ENCODE peak calls at places on chromosome 10, in eight cellular contexts. T is right lobe of liver, P is neural progenitor cell, K is colonic mucosa, R is AG04450, F is retinal pigment epithelial cell, S is cardiac muscle cell, I is choroid plexus epithelial cell. O is an unnamed sample.

GRCh38 chr10:43203491-43204393 is 63.1 kb downstream of the RASGEF1A start:
- DNase-seq in I (no peak), R (no peak), K (peak), P (peak), S (peak), T (peak), F (no peak), O (no peak)

GRCh38 chr10:35635576-35635975 is 6.5 kb downstream of the FZD8 start:
- DNase-seq in I (peak), T (no peak), R (peak), K (peak), S (peak), P (peak), F (no peak), O (peak)

GRCh38 chr10:24820616-24821015 is 96.9 kb upstream of the ARHGAP21 start:
- DNase-seq in P (no peak), K (no peak), T (no peak), I (no peak), R (no peak), S (no peak), F (peak), O (no peak)

GRCh38 chr10:105971460-105971859 is 1193.0 kb downstream of the SORCS1 start:
- DNase-seq in K (no peak), T (no peak), F (no peak), S (no peak), P (no peak), I (no peak), R (no peak), O (no peak)

GRCh38 chr10:52463831-52464230 is 149.8 kb downstream of the DKK1 start:
- DNase-seq in P (peak), K (no peak), I (no peak), T (no peak), F (no peak), R (no peak), S (no peak), O (no peak)

GRCh38 chr10:47040681-47041080 is 129.5 kb downstream of the PTPN20 start:
- DNase-seq in K (no peak), R (no peak), F (no peak), I (no peak), S (no peak), T (no peak), P (no peak), O (no peak)

GRCh38 chr10:62081322-62081945 is 179.9 kb downstream of the ARID5B start:
- DNase-seq in F (no peak), S (no peak), I (peak), P (no peak), R (no peak), K (peak), T (no peak), O (peak)

GRCh38 chr10:123889821-123890220 is 1.8 kb downstream of the CPXM2 start:
- DNase-seq in P (no peak), F (no peak), K (no peak), R (no peak), T (no peak), S (no peak), I (no peak), O (no peak)

GRCh38 chr10:118953999-118954398 is 75.5 kb upstream of the NANOS1 start:
- DNase-seq in F (no peak), P (no peak), S (no peak), I (no peak), T (no peak), K (no peak), R (no peak), O (peak)

GRCh38 chr10:132386419-132386831 is 10.6 kb upstream of the PWWP2B start:
- DNase-seq in I (no peak), T (no peak), R (no peak), K (no peak), S (no peak), P (no peak), F (no peak), O (no peak)

GRCh38 chr10:20313665-20314064 is 497.4 kb downstream of the PLXDC2 start:
- DNase-seq in T (no peak), P (no peak), S (no peak), F (no peak), R (no peak), K (no peak), I (no peak), O (no peak)

GRCh38 chr10:121678631-121679174 is 80.5 kb upstream of the FGFR2 start:
- DNase-seq in F (no peak), K (no peak), I (no peak), R (no peak), S (no peak), P (no peak), T (no peak), O (no peak)

GRCh38 chr10:78420946-78421732 is 387.5 kb downstream of the RPS24 start:
- DNase-seq in P (no peak), K (no peak), I (no peak), R (no peak), F (no peak), S (no peak), T (no peak), O (no peak)

GRCh38 chr10:125982256-125982948 is 86.0 kb downstream of the FANK1 start:
- DNase-seq in F (no peak), I (peak), P (peak), S (peak), K (peak), T (no peak), R (peak), O (peak)

GRCh38 chr10:12077580-12078180 is 8.9 kb downstream of the DHTKD1 start:
- DNase-seq in K (no peak), T (no peak), I (no peak), R (no peak), S (no peak), F (no peak), P (no peak), O (no peak)

GRCh38 chr10:130052193-130052592 is 58.4 kb downstream of the C10orf143 start:
- DNase-seq in T (no peak), R (no peak), S (no peak), P (no peak), K (no peak), I (no peak), F (no peak), O (no peak)

GRCh38 chr10:88986549-88987242 is 3.9 kb upstream of the FAS start:
- DNase-seq in S (peak), T (no peak), R (no peak), P (peak), F (no peak), I (peak), K (no peak), O (peak)

GRCh38 chr10:97498841-97499560 is at the start of gene UBTD1:
- DNase-seq in F (no peak), S (peak), R (no peak), T (peak), K (peak), P (peak), I (peak), O (peak)

GRCh38 chr10:77770081-77770867 is 132.7 kb upstream of the KCNMA1 start:
- DNase-seq in T (no peak), S (no peak), P (no peak), K (no peak), I (no peak), F (no peak), R (no peak), O (no peak)

GRCh38 chr10:79905322-79906314 is 43.3 kb downstream of the SFTPD start:
- DNase-seq in I (peak), R (no peak), S (peak), K (no peak), T (no peak), P (no peak), F (no peak), O (peak)

GRCh38 chr10:85603167-85603940 is 763.2 kb downstream of the GRID1 start:
- DNase-seq in T (no peak), F (no peak), K (peak), R (no peak), S (no peak), I (no peak), P (no peak), O (no peak)

GRCh38 chr10:64206409-64206808 is 685.2 kb downstream of the REEP3 start:
- DNase-seq in T (no peak), R (no peak), F (no peak), I (no peak), S (no peak), K (no peak), P (no peak), O (no peak)

GRCh38 chr10:133126431-133127290 is 33.4 kb upstream of the KNDC1 start:
- DNase-seq in I (no peak), K (no peak), T (peak), S (no peak), R (no peak), P (no peak), F (no peak), O (no peak)

GRCh38 chr10:132303361-132304115 is 4.2 kb downstream of the STK32C start:
- DNase-seq in I (no peak), K (no peak), S (no peak), P (no peak), R (no peak), F (no peak), T (no peak), O (no peak)

GRCh38 chr10:34449836-34450235 is 365.3 kb downstream of the PARD3 start:
- DNase-seq in R (no peak), T (no peak), F (no peak), I (peak), P (no peak), K (no peak), S (no peak), O (peak)

DNA sequence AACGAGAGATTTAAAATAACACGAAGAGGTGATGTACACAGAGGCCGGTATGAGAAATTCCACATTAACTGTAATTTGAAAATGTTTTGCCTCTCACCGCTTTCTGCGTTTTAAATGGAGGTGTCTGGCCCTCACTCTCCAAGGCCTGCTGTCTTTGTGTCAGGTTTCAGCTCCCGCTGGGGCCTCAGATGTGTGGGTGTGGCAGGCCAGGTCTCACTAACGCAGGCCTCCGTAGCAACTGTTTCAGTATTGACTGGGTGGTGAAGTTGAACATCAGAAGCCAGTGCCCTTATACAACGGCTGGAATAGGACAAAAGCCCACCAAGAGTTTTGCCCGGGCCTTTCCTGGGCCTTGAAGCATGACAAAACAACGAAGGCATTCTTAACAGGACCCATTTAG is 303.1 kb downstream of the ADARB2 start:
- DNase-seq in R (no peak), S (no peak), T (no peak), F (no peak), K (no peak), I (no peak), P (peak), O (no peak)
- H3K4me3 ChIP-seq in R (no peak), S (no peak), T (no peak), F (no peak), K (no peak), I (no peak), P (no peak), O (no peak)

DNA sequence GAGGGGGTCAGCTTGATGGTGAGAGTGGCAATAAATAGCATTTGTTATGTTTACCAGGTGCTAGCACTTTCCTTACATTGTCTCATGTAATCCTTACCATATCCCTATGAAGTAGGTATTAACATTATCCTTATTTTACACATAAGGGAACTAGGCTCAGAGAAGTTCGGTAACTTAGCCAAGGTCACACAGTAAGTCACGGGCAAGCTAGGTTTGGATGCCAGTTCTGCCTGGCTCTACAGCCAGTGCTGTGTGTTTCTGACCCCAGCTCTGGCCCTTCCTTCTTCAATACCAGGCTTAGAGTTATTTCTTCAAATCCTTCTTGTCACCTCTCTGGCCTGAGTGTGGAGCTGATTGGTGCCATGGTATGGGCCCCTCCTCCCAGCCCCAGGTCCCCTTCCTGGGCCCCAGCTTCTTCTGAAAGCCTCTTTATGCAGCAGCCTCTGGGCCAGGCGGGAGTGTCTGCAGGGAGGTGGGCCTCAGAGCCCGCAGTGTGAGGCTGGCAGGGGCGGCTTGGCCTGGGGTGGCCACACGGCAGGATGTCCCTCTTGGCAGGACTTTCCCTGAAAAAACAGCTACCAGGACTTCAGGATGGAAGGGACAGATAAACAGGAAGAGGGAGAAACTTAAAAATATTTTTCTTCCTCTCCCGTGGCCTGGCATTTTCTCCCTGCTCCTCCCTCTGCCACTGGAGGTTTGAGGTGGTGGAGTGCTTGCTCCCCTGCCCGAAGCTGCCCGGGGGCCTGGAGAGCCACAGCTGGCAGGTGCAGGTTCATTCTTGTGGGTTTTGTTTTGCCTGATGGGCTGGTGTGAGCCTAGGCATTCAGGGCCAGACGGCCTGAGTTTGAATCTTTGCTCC is 20.6 kb downstream of the PALD1 start:
- DNase-seq in F (no peak), K (no peak), T (no peak), R (no peak), I (no peak), S (no peak), P (peak), O (peak)
- H3K4me3 ChIP-seq in F (no peak), K (no peak), T (no peak), R (no peak), I (no peak), S (no peak), P (no peak), O (no peak)

GRCh38 chr10:127195041-127195506 is 1.3 kb downstream of the INSYN2A start:
- DNase-seq in T (no peak), I (no peak), K (no peak), R (no peak), S (peak), F (no peak), P (peak), O (peak)
- H3K4me3 ChIP-seq in T (no peak), I (peak), K (no peak), R (peak), S (peak), F (peak), P (peak), O (peak)

DNA sequence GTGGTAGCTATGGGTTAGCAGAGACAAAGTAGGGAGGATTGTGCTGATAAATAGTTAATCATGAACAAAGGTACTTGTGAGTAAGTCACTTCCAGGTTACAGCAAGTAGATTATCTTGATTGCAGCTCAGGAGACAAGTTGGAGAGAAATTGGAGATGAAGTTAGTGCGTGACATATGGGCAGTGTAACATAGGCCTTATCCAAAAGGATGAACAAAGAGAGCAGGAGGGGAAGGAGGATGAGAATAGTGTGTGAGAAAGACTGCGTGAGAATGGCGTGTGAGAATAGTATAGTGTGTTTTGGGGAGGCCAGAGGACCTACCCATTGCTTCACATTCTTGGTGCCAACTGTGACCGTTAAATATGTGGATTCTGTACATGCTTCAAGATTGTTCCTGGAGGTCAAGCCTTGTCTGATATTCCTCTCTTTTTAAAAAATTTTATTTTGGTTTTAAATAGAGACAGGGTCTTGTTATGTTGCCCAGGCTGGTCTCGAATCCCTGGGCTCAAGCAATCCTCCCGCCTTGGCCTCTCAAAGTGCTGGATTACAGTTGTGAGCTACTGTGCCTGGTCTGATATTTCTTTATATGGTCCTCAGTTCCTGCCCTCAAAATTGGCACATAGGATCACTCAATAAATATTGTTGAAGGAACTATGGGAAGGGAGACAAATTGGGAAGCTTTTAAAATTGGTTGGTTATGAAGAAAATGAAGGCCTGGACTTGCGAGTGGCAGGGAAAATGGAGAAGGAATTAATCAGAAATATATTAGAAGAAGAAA is 3.2 kb downstream of the VCL start:
- DNase-seq in F (no peak), R (no peak), S (no peak), P (no peak), K (no peak), T (no peak), I (no peak), O (no peak)
- H3K4me3 ChIP-seq in F (peak), R (peak), S (peak), P (peak), K (no peak), T (no peak), I (peak), O (peak)

O was measured in adipocyte.